ENCODE peak calls at places on chromosomes 16 and 17, in eight cellular contexts. D is esophagus squamous epithelium, I is WTC11, X is endodermal cell, J is heart right ventricle, K is glutamatergic neuron, H is PC-9, W is hepatocyte. Q is an unnamed sample.

GRCh38 chr16:12043953-12044352 is 67.4 kb downstream of the SNX29 start:
- DNase-seq in X (no peak), J (no peak), I (no peak), K (no peak), D (no peak), H (no peak), W (no peak), Q (no peak)

GRCh38 chr17:79812969-79813825 is 16.3 kb upstream of the CBX8 start:
- DNase-seq in J (no peak), K (peak), D (no peak), X (peak), I (no peak), W (peak), H (no peak), Q (no peak)

GRCh38 chr16:86854895-86855294 is 276.5 kb downstream of the FOXL1 start:
- DNase-seq in K (no peak), J (no peak), X (no peak), D (no peak), H (no peak), W (peak), I (no peak), Q (no peak)

GRCh38 chr16:87132361-87133014 is 184.7 kb downstream of the C16orf95 start:
- DNase-seq in K (no peak), I (no peak), H (no peak), J (peak), D (no peak), X (no peak), W (peak), Q (peak)

GRCh38 chr17:10295728-10296343 is 77.0 kb downstream of the MYH13 start:
- DNase-seq in J (peak), K (peak), I (peak), X (peak), W (peak), H (no peak), D (no peak), Q (peak)

GRCh38 chr16:20674684-20675487 is 22.6 kb downstream of the ACSM1 start:
- DNase-seq in H (no peak), D (no peak), K (no peak), I (no peak), X (peak), J (no peak), W (no peak), Q (no peak)

GRCh38 chr16:13098536-13098935 is 197.1 kb downstream of the SHISA9 start:
- DNase-seq in W (no peak), J (no peak), H (peak), X (no peak), D (no peak), I (no peak), K (no peak), Q (no peak)

GRCh38 chr17:73823684-73824083 is 179.4 kb upstream of the SDK2 start:
- DNase-seq in W (no peak), H (no peak), J (no peak), I (no peak), K (no peak), X (no peak), D (no peak), Q (no peak)

GRCh38 chr16:79287424-79287917 is 313.1 kb downstream of the MAF start:
- DNase-seq in X (no peak), D (no peak), I (no peak), J (no peak), K (no peak), W (no peak), H (no peak), Q (no peak)

GRCh38 chr16:77557385-77557784 is 122.6 kb upstream of the ADAMTS18 start:
- DNase-seq in I (no peak), X (no peak), J (no peak), K (no peak), W (no peak), D (no peak), H (no peak), Q (no peak)

GRCh38 chr16:54928016-54928356 is 2.7 kb upstream of the IRX5 start:
- DNase-seq in J (no peak), X (peak), I (no peak), D (no peak), H (peak), W (peak), K (peak), Q (peak)

GRCh38 chr16:89581861-89582563 is 6.5 kb downstream of the CPNE7 start:
- DNase-seq in W (peak), D (no peak), X (no peak), K (peak), I (no peak), J (no peak), H (peak), Q (peak)

GRCh38 chr16:2333772-2334379 is 6.7 kb downstream of the ABCA3 start:
- DNase-seq in I (no peak), K (no peak), J (no peak), H (peak), W (no peak), D (no peak), X (no peak), Q (peak)

GRCh38 chr16:21175397-21175796 is 16.9 kb downstream of the LDAF1 start:
- DNase-seq in I (no peak), K (no peak), H (no peak), J (no peak), W (no peak), D (no peak), X (no peak), Q (no peak)

GRCh38 chr17:15779119-15779518 is 47.0 kb downstream of the TBC1D26 start:
- DNase-seq in K (no peak), I (no peak), X (no peak), J (no peak), W (no peak), D (no peak), H (no peak), Q (no peak)

GRCh38 chr17:48751172-48751571 is 22.6 kb upstream of the HOXB13 start:
- DNase-seq in H (no peak), X (no peak), K (no peak), I (no peak), D (no peak), W (no peak), J (no peak), Q (no peak)

GRCh38 chr17:79837888-79838540 is 1.2 kb downstream of the CBX4 start:
- DNase-seq in D (no peak), X (peak), I (no peak), J (peak), K (no peak), H (peak), W (no peak), Q (no peak)

GRCh38 chr17:48550313-48551205 is 5.7 kb upstream of the HOXB2 start:
- DNase-seq in K (peak), X (peak), H (no peak), D (no peak), W (no peak), I (peak), J (no peak), Q (no peak)

GRCh38 chr17:39107141-39107540 is 44.3 kb downstream of the PLXDC1 start:
- DNase-seq in W (no peak), H (no peak), K (no peak), D (no peak), X (no peak), J (no peak), I (no peak), Q (no peak)

GRCh38 chr17:39105705-39106104 is 45.7 kb downstream of the PLXDC1 start:
- DNase-seq in H (no peak), X (no peak), I (no peak), K (no peak), J (no peak), D (no peak), W (no peak), Q (no peak)

GRCh38 chr17:39107973-39108372 is 43.5 kb downstream of the PLXDC1 start:
- DNase-seq in W (no peak), D (no peak), K (no peak), H (no peak), X (peak), J (no peak), I (no peak), Q (no peak)

GRCh38 chr17:39110435-39111136 is 40.9 kb downstream of the PLXDC1 start:
- DNase-seq in W (no peak), D (no peak), K (no peak), J (no peak), I (no peak), X (peak), H (no peak), Q (no peak)

GRCh38 chr17:39108976-39109375 is 42.5 kb downstream of the PLXDC1 start:
- DNase-seq in K (no peak), H (no peak), D (no peak), X (no peak), W (no peak), I (no peak), J (no peak), Q (no peak)
- TF ChIP-seq CTCF in K (no peak), H (no peak), D (no peak), X (no peak), W (no peak), I (no peak), J (no peak), Q (no peak)

GRCh38 chr16:70768205-70768580 is 32.8 kb downstream of the VAC14 start:
- DNase-seq in D (no peak), H (no peak), J (no peak), K (no peak), X (no peak), W (no peak), I (no peak), Q (no peak)

GRCh38 chr16:70770968-70771552 is 29.9 kb downstream of the VAC14 start:
- DNase-seq in K (peak), W (peak), D (no peak), J (peak), X (peak), H (peak), I (peak), Q (peak)

GRCh38 chr16:70770291-70770967 is 30.5 kb downstream of the VAC14 start:
- DNase-seq in J (no peak), I (no peak), W (no peak), X (no peak), D (no peak), K (no peak), H (no peak), Q (no peak)

GRCh38 chr16:70769131-70769530 is 31.8 kb downstream of the VAC14 start:
- DNase-seq in D (no peak), H (no peak), W (no peak), I (no peak), J (no peak), X (no peak), K (no peak), Q (no peak)

DNA sequence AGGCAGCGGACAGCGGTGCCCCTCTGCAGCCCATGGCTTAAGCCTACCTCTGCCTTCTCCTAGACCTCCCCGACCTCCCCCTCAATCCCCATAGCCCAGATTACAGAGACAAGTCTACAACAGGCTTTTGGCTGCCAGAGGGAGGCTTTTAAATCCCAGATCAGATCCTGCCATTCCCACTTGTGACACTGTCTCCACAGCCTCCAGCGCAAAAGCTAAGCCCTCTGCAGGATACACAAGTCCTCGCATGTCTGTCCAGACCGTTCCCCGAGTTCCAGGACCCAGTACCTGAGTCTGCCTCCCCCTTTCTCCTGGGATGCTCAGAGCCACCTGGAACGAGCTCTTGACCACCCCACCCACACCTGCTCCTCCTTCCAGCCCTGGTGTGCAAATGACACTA is 31.2 kb downstream of the VAC14 start:
- DNase-seq in J (no peak), D (no peak), I (no peak), X (no peak), H (no peak), K (no peak), W (no peak), Q (no peak)
- TF ChIP-seq CTCF in J (no peak), D (no peak), I (no peak), X (no peak), H (no peak), K (no peak), W (no peak), Q (no peak)

DNA sequence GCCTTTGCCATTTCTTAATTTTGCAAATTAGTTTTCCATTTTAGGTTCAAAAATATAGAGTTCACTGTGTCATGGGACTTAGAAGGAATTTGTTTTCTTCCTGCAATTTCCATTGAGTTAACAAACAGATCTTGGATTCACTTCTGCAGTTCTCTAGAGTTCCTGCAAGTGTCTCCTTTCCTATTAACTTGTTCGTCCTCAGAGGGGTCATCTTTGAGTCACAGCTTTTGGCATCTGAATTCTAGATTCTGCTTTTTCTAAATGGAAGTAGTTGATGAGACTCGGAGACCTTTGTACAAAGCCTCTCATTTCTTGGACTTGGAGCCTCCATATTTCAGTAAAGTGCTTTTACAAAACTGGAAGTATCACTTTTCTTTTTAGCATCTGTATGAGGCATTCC is 323.3 kb downstream of the BCAS3 start:
- DNase-seq in K (no peak), H (no peak), J (no peak), I (no peak), D (no peak), W (peak), X (no peak), Q (peak)
- TF ChIP-seq CTCF in K (no peak), H (no peak), J (peak), I (no peak), D (no peak), W (peak), X (peak), Q (peak)

GRCh38 chr16:51941412-51941811 is 605.5 kb downstream of the TOX3 start:
- DNase-seq in K (no peak), D (no peak), X (no peak), W (no peak), J (no peak), I (no peak), H (no peak), Q (no peak)
- TF ChIP-seq CTCF in K (no peak), D (no peak), X (peak), W (no peak), J (no peak), I (no peak), H (no peak), Q (no peak)

GRCh38 chr17:8887834-8888703 is 20.6 kb upstream of the PIK3R6 start:
- DNase-seq in X (peak), W (peak), D (no peak), I (peak), H (no peak), K (peak), J (peak), Q (peak)
- TF ChIP-seq CTCF in X (peak), W (peak), D (no peak), I (no peak), H (no peak), K (no peak), J (peak), Q (peak)

GRCh38 chr16:56732832-56733231 is 2.9 kb downstream of the NUP93 start:
- DNase-seq in X (no peak), D (no peak), J (no peak), W (no peak), I (no peak), H (no peak), K (no peak), Q (no peak)

GRCh38 chr16:56734429-56734828 is 4.5 kb downstream of the NUP93 start:
- DNase-seq in D (no peak), H (no peak), X (no peak), J (no peak), K (no peak), I (no peak), W (no peak), Q (peak)

GRCh38 chr16:56736476-56736875 is 6.5 kb downstream of the NUP93 start:
- DNase-seq in X (no peak), W (no peak), D (no peak), J (no peak), H (no peak), K (no peak), I (no peak), Q (no peak)

GRCh38 chr16:56741399-56741798 is 11.5 kb downstream of the NUP93 start:
- DNase-seq in X (no peak), K (no peak), I (no peak), D (no peak), J (no peak), W (no peak), H (no peak), Q (no peak)

GRCh38 chr16:56737539-56737938 is 7.6 kb downstream of the NUP93 start:
- DNase-seq in K (no peak), X (no peak), I (no peak), H (no peak), W (no peak), D (no peak), J (no peak), Q (no peak)
- TF ChIP-seq CTCF in K (no peak), X (no peak), I (no peak), H (no peak), W (no peak), D (no peak), J (no peak), Q (no peak)

GRCh38 chr16:88495268-88495772 is 42.2 kb downstream of the ZFPM1 start:
- DNase-seq in D (no peak), W (no peak), J (no peak), I (no peak), H (no peak), K (no peak), X (no peak), Q (no peak)
- TF ChIP-seq CTCF in D (no peak), W (no peak), J (no peak), I (no peak), H (no peak), K (no peak), X (peak), Q (no peak)